ENCODE peak calls at places on chromosomes 7 and 10, in four cellular contexts. Y is thyroid gland, X is suprapubic skin, N is astrocyte. G is an unnamed sample.

GRCh38 chr7:36096460-36097095 is 56.5 kb upstream of the EEPD1 start:
- DNase-seq in Y (no peak), X (no peak), N (no peak), G (peak; percentile 26)

GRCh38 chr7:121323515-121323914 is 5.3 kb upstream of the WNT16 start:
- DNase-seq in Y (no peak), X (no peak), N (no peak), G (no peak)

GRCh38 chr10:23694921-23695824 is 256.3 kb downstream of the OTUD1 start:
- DNase-seq in Y (no peak), X (no peak), N (no peak), G (no peak)

GRCh38 chr7:119936876-119937275 is 336.1 kb upstream of the KCND2 start:
- DNase-seq in Y (no peak), X (no peak), N (no peak), G (no peak)

GRCh38 chr10:34102237-34102673 is 712.8 kb downstream of the PARD3 start:
- DNase-seq in Y (peak; percentile 10), X (peak; percentile 81), N (peak; percentile 41), G (peak; percentile 79)

GRCh38 chr7:94088560-94088959 is 84.4 kb upstream of the BET1 start:
- DNase-seq in Y (no peak), X (no peak), N (peak; percentile 49), G (peak; percentile 45)

GRCh38 chr10:31782701-31783100 is 145.9 kb downstream of the ARHGAP12 start:
- DNase-seq in Y (no peak), X (no peak), N (no peak), G (no peak)

GRCh38 chr10:30467939-30468338 is 34.0 kb downstream of the MAP3K8 start:
- DNase-seq in Y (no peak), X (no peak), N (no peak), G (no peak)

GRCh38 chr7:138116892-138117291 is 40.6 kb downstream of the AKR1D1 start:
- DNase-seq in Y (no peak), X (no peak), N (no peak), G (no peak)

GRCh38 chr7:22566176-22566575 is 66.2 kb upstream of the STEAP1B start:
- DNase-seq in Y (no peak), X (no peak), N (no peak), G (no peak)

GRCh38 chr10:104327745-104328635 is 10.3 kb downstream of the ITPRIP start:
- DNase-seq in Y (peak; percentile 31), X (peak; percentile 72), N (peak; percentile 87), G (peak; percentile 87)

GRCh38 chr10:28375399-28376354 is 72.8 kb upstream of the MPP7 start:
- DNase-seq in Y (peak; percentile 78), X (no peak), N (peak; percentile 78), G (peak; percentile 49)

GRCh38 chr7:47119408-47119807 is 462.5 kb downstream of the TNS3 start:
- DNase-seq in Y (no peak), X (no peak), N (no peak), G (no peak)

GRCh38 chr10:130416334-130416950 is 280.3 kb downstream of the GLRX3 start:
- DNase-seq in Y (no peak), X (no peak), N (no peak), G (no peak)

GRCh38 chr10:14126697-14127440 is 203.9 kb downstream of the FRMD4A start:
- DNase-seq in Y (peak; percentile 14), X (no peak), N (peak; percentile 37), G (peak; percentile 20)

GRCh38 chr7:14020339-14020900 is 31.0 kb upstream of the ETV1 start:
- DNase-seq in Y (no peak), X (no peak), N (peak; percentile 32), G (peak; percentile 19)

DNA sequence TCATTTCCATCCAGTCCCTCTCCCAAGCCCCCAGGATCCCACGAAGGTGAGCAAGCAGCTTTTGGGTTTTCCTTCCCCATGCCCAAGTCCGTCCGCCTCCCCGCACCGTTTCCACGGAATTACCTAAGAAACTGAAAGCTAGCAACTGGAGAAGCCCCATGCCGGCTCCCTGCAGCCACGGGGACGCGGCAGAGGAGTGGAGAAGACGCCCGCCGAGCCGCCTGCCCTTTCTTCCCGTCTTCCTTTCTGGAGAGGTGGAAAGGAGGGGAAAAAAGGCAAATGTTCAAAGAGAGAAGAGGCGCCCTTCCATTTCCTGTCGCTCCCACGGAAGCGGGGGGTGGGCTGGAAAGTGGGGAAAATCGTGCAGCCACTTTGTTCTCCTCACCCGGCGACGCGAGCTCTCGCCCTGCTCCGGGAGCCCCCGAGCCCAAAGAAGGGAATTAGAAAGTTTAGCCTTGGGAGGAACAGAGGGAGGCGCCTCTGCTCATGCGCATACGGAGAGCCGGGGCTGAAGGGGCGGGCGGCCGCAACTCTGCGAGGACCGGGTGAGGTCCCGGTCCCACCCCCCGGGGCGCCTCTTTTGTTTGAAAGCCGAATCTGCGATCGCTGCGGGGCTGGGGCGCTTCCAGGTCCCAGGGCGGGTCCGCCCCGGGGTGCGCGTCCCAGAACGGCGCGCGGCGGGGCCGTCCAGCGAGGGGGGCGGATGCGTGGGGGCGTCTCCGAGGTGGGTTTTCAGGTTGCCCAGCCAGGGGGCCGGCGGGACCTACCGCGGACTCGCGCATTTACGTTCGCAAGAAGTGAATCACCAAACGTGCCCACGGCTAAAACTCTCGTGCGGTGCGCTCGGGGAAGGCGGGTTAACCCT is at the start of gene LAMB1:
- DNase-seq in Y (peak; percentile 77), X (peak; percentile 83), N (peak; percentile 72), G (peak; percentile 91)
- H3K4me3 ChIP-seq in Y (peak within 1 kb of the TSS; percentile 56), X (peak within 1 kb of the TSS; percentile 83), N (peak within 1 kb of the TSS; percentile 90), G (peak within 1 kb of the TSS; percentile 94)

GRCh38 chr7:90412458-90413184 is 9.4 kb downstream of the CLDN12 start:
- DNase-seq in Y (peak; percentile 7), X (no peak), N (no peak), G (no peak)

GRCh38 chr7:90409667-90410066 is 6.4 kb downstream of the CLDN12 start:
- DNase-seq in Y (no peak), X (no peak), N (peak; percentile 14), G (no peak)

GRCh38 chr7:90411510-90411909 is 8.2 kb downstream of the CLDN12 start:
- DNase-seq in Y (no peak), X (no peak), N (peak; percentile 18), G (no peak)

GRCh38 chr7:90408142-90408541 is 4.9 kb downstream of the CLDN12 start:
- DNase-seq in Y (no peak), X (no peak), N (no peak), G (no peak)

DNA sequence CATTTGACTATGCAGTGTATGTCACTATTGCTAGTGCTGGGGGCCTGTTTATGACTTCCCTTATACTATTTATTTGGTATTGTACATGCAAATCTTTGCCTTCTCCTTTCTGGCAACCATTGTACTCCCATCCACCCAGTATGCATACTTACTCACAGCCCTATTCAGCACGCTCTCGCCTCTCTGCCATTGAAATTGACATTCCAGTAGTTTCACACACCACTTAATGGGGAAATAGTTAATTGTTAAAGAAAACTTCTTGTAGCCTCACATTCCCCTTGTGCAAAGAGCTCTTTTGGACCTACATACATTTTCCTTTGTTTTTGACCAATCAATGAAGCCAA is 9.9 kb downstream of the CLDN12 start:
- DNase-seq in Y (no peak), X (no peak), N (no peak), G (no peak)
- TF ChIP-seq CTCF in Y (no peak), X (no peak), N (no peak), G (no peak)

DNA sequence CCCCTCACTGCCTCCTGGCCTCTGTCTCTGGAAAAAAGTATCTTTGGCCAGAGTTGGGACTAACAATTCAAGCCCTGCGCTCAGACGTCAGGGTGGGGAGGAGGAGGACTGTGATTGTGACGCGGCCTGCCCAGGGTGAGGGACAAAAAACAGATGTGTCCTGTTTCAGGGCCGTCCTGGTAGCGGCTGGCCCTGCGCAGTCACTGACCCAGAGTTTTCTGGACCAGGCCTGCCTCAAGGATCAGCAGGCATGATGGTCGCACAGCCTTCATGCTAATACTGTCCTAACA is 110.1 kb downstream of the CYTH3 start:
- DNase-seq in Y (peak; percentile 35), X (peak; percentile 70), N (no peak), G (peak; percentile 14)
- H3K4me3 ChIP-seq in Y (no peak overlapping the region), X (no peak overlapping the region), N (no peak overlapping the region), G (no peak overlapping the region)

GRCh38 chr7:7640221-7641128 is at the start of gene UMAD1:
- DNase-seq in Y (peak; percentile 100), X (peak; percentile 99), N (peak; percentile 98), G (peak; percentile 99)
- TF ChIP-seq CTCF in Y (no peak), X (no peak), N (no peak), G (no peak)

DNA sequence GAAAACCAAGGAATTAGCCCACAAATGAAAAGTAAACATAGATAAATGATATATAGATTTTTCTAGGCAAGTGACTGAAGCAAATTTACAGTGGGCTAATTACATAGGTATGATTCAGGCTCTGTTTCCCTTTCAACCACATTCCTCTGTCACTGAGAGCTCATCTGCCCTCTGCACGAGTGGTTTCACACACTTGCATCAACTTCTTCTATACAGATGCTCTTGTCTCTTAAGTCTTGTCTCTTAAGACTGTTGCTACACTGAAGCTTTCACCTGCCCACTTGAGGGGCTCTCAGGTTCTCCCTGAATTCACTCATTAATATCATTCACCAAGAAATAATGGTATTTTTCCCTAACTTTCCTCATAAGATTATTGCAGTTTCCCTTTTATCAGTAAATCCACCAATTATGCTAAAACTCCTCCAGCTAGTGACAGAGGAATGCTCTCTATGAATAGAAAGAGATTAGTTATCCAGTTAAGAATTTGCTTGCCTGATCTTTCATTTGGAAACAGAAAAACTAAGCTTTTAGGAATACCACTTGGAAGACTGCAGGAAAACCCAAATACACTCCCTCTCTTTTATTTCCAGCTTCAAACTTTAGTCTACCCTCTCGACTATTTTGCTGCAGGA is 95.7 kb downstream of the ELAPOR2 start:
- DNase-seq in Y (no peak), X (no peak), N (peak; percentile 6), G (no peak)
- H3K4me3 ChIP-seq in Y (no peak overlapping the region), X (no peak overlapping the region), N (no peak overlapping the region), G (no peak overlapping the region)

G was measured in fibroblast of pulmonary artery.